ENCODE peak calls at places on chromosomes 12 and 14, in eight cellular contexts. C is left ventricle myocardium inferior, U is neuronal stem cell, Z is psoas muscle, P is tibial artery, W is sigmoid colon, V is hepatocyte, D is MM.1S. B is an unnamed sample.
A peak's percentile ranks its signal among the peaks of the same experiment; 100 is the strongest.

GRCh38 chr12:104458645-104459555 is 2.2 kb downstream of the CHST11 start:
- DNase-seq in C (peak; percentile 20), U (no peak), Z (peak; percentile 53), P (no peak), W (no peak), V (peak; percentile 14), D (peak; percentile 81), B (no peak)

GRCh38 chr12:119630962-119631550 is 36.9 kb upstream of the PRKAB1 start:
- DNase-seq in C (no peak), U (no peak), Z (no peak), P (no peak), W (no peak), V (no peak), D (no peak), B (no peak)

GRCh38 chr12:50351120-50352043 is 45.0 kb downstream of the FAM186A start:
- DNase-seq in C (no peak), U (no peak), Z (peak; percentile 57), P (no peak), W (no peak), V (peak; percentile 7), D (no peak), B (no peak)

GRCh38 chr14:26199599-26200370 is 398.0 kb downstream of the NOVA1 start:
- DNase-seq in C (no peak), U (peak; percentile 6), Z (no peak), P (no peak), W (no peak), V (no peak), D (peak; percentile 71), B (peak; percentile 19)

GRCh38 chr12:49022558-49023178 is 4.1 kb upstream of the PRKAG1 start:
- DNase-seq in C (no peak), U (no peak), Z (peak; percentile 53), P (no peak), W (no peak), V (no peak), D (no peak), B (no peak)

GRCh38 chr12:114682920-114683708 is 861 bp downstream of the TBX3 start:
- DNase-seq in C (no peak), U (no peak), Z (no peak), P (no peak), W (no peak), V (no peak), D (no peak), B (no peak)

GRCh38 chr14:58864751-58865519 is 227.2 kb downstream of the DACT1 start:
- DNase-seq in C (no peak), U (no peak), Z (no peak), P (no peak), W (no peak), V (peak; percentile 45), D (no peak), B (no peak)

GRCh38 chr12:123384994-123385376 is 1.1 kb downstream of the KMT5A start:
- DNase-seq in C (no peak), U (no peak), Z (no peak), P (no peak), W (no peak), V (no peak), D (no peak), B (no peak)

GRCh38 chr12:93407283-93407962 is 29.7 kb downstream of the NUDT4 start:
- DNase-seq in C (no peak), U (no peak), Z (no peak), P (no peak), W (no peak), V (no peak), D (no peak), B (no peak)

GRCh38 chr12:49092086-49092815 is 2.4 kb downstream of the DHH start:
- DNase-seq in C (peak; percentile 37), U (peak; percentile 75), Z (no peak), P (no peak), W (no peak), V (peak; percentile 47), D (peak; percentile 40), B (peak; percentile 22)

GRCh38 chr14:101071493-101071891 is 168.0 kb upstream of the RTL1 start:
- DNase-seq in C (no peak), U (no peak), Z (no peak), P (no peak), W (peak; percentile 55), V (peak; percentile 36), D (no peak), B (no peak)

GRCh38 chr12:6341439-6342139 is at the start of gene TNFRSF1A:
- DNase-seq in C (peak; percentile 77), U (no peak), Z (peak; percentile 85), P (peak; percentile 91), W (peak; percentile 93), V (peak; percentile 88), D (peak; percentile 72), B (peak; percentile 74)

GRCh38 chr12:20450591-20450990 is 82.3 kb downstream of the PDE3A start:
- DNase-seq in C (no peak), U (no peak), Z (no peak), P (no peak), W (no peak), V (no peak), D (no peak), B (no peak)

GRCh38 chr14:63039800-63040380 is 5.4 kb downstream of the KCNH5 start:
- DNase-seq in C (no peak), U (no peak), Z (no peak), P (no peak), W (no peak), V (peak; percentile 81), D (peak; percentile 27), B (no peak)

GRCh38 chr14:83164016-83164415 is 1630.4 kb upstream of the SEL1L start:
- DNase-seq in C (no peak), U (no peak), Z (no peak), P (no peak), W (no peak), V (peak; percentile 12), D (no peak), B (peak; percentile 31)

GRCh38 chr14:93676416-93676958 is 111.8 kb downstream of the PRIMA1 start:
- DNase-seq in C (no peak), U (no peak), Z (no peak), P (no peak), W (no peak), V (no peak), D (no peak), B (no peak)

DNA sequence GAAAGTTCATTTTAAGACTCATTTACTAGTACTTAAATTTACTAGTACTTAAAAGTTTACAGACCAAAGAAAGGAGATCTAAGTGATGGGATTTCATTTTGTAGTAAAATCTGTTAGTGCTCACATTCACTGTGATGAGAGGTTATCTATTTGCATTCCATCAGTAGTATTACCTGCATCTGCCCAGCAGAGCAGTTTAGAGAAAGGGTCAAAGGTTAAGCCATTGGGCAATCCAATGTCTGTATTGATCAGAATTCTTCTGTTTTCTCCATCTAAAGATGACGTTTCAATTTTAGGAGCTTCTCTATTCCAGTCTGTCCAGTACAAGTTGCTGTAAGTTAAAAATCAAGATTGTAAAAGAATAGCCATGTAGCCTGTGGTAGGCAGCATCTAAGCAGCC is 18.3 kb downstream of the RTRAF start:
- DNase-seq in C (no peak), U (no peak), Z (no peak), P (no peak), W (no peak), V (no peak), D (no peak), B (no peak)
- H3K4me1 ChIP-seq in C (peaks cover 94% of the 10 kb centered on the region), U (no peaks in the 10 kb centered on the region), Z (no peaks in the 10 kb centered on the region), P (peaks cover 8% of the 10 kb centered on the region), W (peaks cover 18% of the 10 kb centered on the region), V (no peaks in the 10 kb centered on the region), D (peaks cover 15% of the 10 kb centered on the region), B (no peaks in the 10 kb centered on the region)

DNA sequence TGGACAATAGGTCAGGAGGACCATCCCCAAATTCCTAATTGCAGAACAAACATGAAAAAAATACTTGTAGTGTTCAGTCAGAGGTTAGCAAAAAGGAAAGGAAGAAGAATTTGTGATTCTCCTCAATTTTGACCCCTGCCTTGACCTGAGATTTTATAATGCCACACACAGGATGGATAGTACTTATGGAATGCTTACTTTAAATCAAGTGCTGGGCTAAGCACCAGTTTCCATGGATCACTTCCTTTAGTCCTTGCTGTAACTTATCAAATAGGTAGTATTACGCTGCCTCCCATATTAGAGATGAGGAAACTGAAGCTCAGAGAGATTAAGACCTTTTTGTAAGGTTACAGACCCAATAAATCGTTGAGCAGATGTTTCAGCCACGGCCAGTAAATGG is 81.2 kb upstream of the OVCH1 start:
- DNase-seq in C (no peak), U (no peak), Z (no peak), P (no peak), W (no peak), V (no peak), D (no peak), B (no peak)
- H3K27ac ChIP-seq in C (peak overlapping the region; percentile 81), U (no peak overlapping the region), Z (peak overlapping the region; percentile 13), P (peak overlapping the region; percentile 23), W (no peak overlapping the region), V (no peak overlapping the region), D (no peak overlapping the region), B (no peak overlapping the region)

DNA sequence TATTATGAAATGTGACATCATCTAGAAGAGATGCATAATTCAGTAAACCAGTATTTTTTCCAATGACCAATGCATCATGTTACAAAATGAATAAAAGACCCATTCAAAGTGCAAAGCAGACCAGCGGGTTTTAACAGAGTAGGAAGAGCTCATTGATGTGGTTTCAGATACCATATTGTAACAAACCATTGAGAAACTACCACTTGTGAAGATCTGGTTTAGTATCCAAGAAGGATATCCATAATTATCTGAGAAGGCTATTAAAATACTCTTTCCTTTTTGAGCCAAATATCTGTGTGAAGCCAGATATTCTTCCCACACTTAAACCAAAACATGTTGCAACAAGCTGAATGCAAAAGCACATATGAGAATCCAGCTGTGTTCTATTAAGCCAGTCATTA is 47.7 kb downstream of the MVK start:
- DNase-seq in C (no peak), U (no peak), Z (no peak), P (no peak), W (no peak), V (no peak), D (no peak), B (no peak)
- H3K27me3 ChIP-seq in C (peaks cover 10% of the 10 kb centered on the region), U (no peaks in the 10 kb centered on the region), Z (no peaks in the 10 kb centered on the region), P (peaks cover 66% of the 10 kb centered on the region), W (no peaks in the 10 kb centered on the region), V (peaks cover 16% of the 10 kb centered on the region), D (peaks cover 13% of the 10 kb centered on the region), B (peaks cover 8% of the 10 kb centered on the region)

GRCh38 chr14:38134631-38135030 is 73.1 kb upstream of the SSTR1 start:
- DNase-seq in C (no peak), U (no peak), Z (no peak), P (no peak), W (no peak), V (no peak), D (no peak), B (no peak)

GRCh38 chr14:38139926-38140325 is 67.8 kb upstream of the SSTR1 start:
- DNase-seq in C (no peak), U (no peak), Z (no peak), P (no peak), W (no peak), V (no peak), D (no peak), B (no peak)

GRCh38 chr14:38138581-38139138 is 69.0 kb upstream of the SSTR1 start:
- DNase-seq in C (no peak), U (no peak), Z (no peak), P (no peak), W (no peak), V (no peak), D (no peak), B (no peak)

GRCh38 chr14:38135096-38135495 is 72.6 kb upstream of the SSTR1 start:
- DNase-seq in C (no peak), U (no peak), Z (no peak), P (no peak), W (no peak), V (no peak), D (no peak), B (no peak)

DNA sequence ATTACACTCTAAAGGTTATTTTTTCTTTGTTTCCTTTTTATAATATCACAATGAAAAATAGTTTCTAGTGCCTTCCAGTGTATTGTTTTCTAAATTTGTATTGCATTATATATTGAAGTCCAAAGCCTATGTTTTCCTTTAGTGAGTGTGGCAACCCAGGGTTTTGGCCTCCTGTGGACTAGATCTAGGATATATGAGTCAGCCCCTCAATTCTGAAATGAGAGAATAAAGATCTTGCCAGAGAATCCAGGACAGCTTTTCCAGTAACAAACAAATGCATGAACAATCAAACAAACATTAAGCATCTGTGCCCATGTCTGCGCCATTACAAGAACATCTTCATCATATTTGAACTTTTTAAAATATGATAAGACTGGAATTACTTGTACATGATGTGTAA is 70.7 kb upstream of the SSTR1 start:
- DNase-seq in C (no peak), U (no peak), Z (no peak), P (no peak), W (no peak), V (no peak), D (no peak), B (no peak)
- H3K4me1 ChIP-seq in C (no peaks in the 10 kb centered on the region), U (no peaks in the 10 kb centered on the region), Z (no peaks in the 10 kb centered on the region), P (no peaks in the 10 kb centered on the region), W (no peaks in the 10 kb centered on the region), V (no peaks in the 10 kb centered on the region), D (no peaks in the 10 kb centered on the region), B (no peaks in the 10 kb centered on the region)